ENCODE peak calls at places on chromosomes 16 and 17, in seven cellular contexts. One of them, this sample, is unnamed.

GRCh38 chr16:977096-977701 is 4.4 kb upstream of the SOX8 start:
- DNase-seq in AG04450: no peak
- DNase-seq in left ventricle myocardium inferior: no peak
- DNase-seq in mammary epithelial cell: no peak
- DNase-seq in ovary: peak
- DNase-seq in tibial artery: peak
- DNase-seq in epithelial cell of esophagus: no peak
- DNase-seq in this sample: no peak

GRCh38 chr17:29089601-29090044 is 46.7 kb downstream of the PIPOX start:
- DNase-seq in left ventricle myocardium inferior: peak
- DNase-seq in tibial artery: no peak
- DNase-seq in ovary: no peak
- DNase-seq in AG04450: no peak
- DNase-seq in mammary epithelial cell: no peak
- DNase-seq in epithelial cell of esophagus: no peak
- DNase-seq in this sample: no peak

GRCh38 chr16:50303605-50304466 is 37.5 kb downstream of the ADCY7 start:
- DNase-seq in left ventricle myocardium inferior: no peak
- DNase-seq in tibial artery: peak
- DNase-seq in mammary epithelial cell: no peak
- DNase-seq in ovary: peak
- DNase-seq in AG04450: no peak
- DNase-seq in epithelial cell of esophagus: no peak
- DNase-seq in this sample: no peak

GRCh38 chr17:12231027-12231682 is 210.5 kb downstream of the MAP2K4 start:
- DNase-seq in mammary epithelial cell: peak
- DNase-seq in epithelial cell of esophagus: peak
- DNase-seq in AG04450: peak
- DNase-seq in tibial artery: no peak
- DNase-seq in ovary: no peak
- DNase-seq in left ventricle myocardium inferior: no peak
- DNase-seq in this sample: peak

GRCh38 chr16:49620868-49621239 is 235.1 kb downstream of the ZNF423 start:
- DNase-seq in left ventricle myocardium inferior: no peak
- DNase-seq in AG04450: no peak
- DNase-seq in mammary epithelial cell: no peak
- DNase-seq in tibial artery: no peak
- DNase-seq in epithelial cell of esophagus: no peak
- DNase-seq in ovary: peak
- DNase-seq in this sample: no peak

GRCh38 chr17:76752006-76752405 is 14.1 kb downstream of the MFSD11 start:
- DNase-seq in mammary epithelial cell: no peak
- DNase-seq in epithelial cell of esophagus: no peak
- DNase-seq in left ventricle myocardium inferior: no peak
- DNase-seq in AG04450: no peak
- DNase-seq in ovary: no peak
- DNase-seq in tibial artery: no peak
- DNase-seq in this sample: no peak

GRCh38 chr17:37642706-37643105 is 540 bp downstream of the DDX52 start:
- DNase-seq in epithelial cell of esophagus: peak
- DNase-seq in AG04450: no peak
- DNase-seq in left ventricle myocardium inferior: no peak
- DNase-seq in tibial artery: no peak
- DNase-seq in mammary epithelial cell: peak
- DNase-seq in ovary: no peak
- DNase-seq in this sample: peak

GRCh38 chr17:36945160-36945559 is 3.6 kb upstream of the AATF start:
- DNase-seq in mammary epithelial cell: no peak
- DNase-seq in AG04450: no peak
- DNase-seq in left ventricle myocardium inferior: no peak
- DNase-seq in epithelial cell of esophagus: no peak
- DNase-seq in ovary: no peak
- DNase-seq in tibial artery: no peak
- DNase-seq in this sample: no peak

GRCh38 chr16:4376820-4377572 is 5.3 kb downstream of the VASN start:
- DNase-seq in mammary epithelial cell: no peak
- DNase-seq in left ventricle myocardium inferior: no peak
- DNase-seq in AG04450: no peak
- DNase-seq in ovary: peak
- DNase-seq in tibial artery: no peak
- DNase-seq in epithelial cell of esophagus: no peak
- DNase-seq in this sample: no peak

GRCh38 chr17:75498726-75499213 is 16.6 kb downstream of the CASKIN2 start:
- DNase-seq in tibial artery: no peak
- DNase-seq in mammary epithelial cell: no peak
- DNase-seq in AG04450: no peak
- DNase-seq in ovary: peak
- DNase-seq in epithelial cell of esophagus: peak
- DNase-seq in left ventricle myocardium inferior: no peak
- DNase-seq in this sample: no peak

GRCh38 chr16:83330251-83330650 is 477.5 kb upstream of the HSBP1 start:
- DNase-seq in tibial artery: no peak
- DNase-seq in epithelial cell of esophagus: no peak
- DNase-seq in left ventricle myocardium inferior: no peak
- DNase-seq in AG04450: no peak
- DNase-seq in mammary epithelial cell: no peak
- DNase-seq in ovary: no peak
- DNase-seq in this sample: no peak

GRCh38 chr16:86865866-86866675 is 287.7 kb downstream of the FOXL1 start:
- DNase-seq in mammary epithelial cell: peak
- DNase-seq in left ventricle myocardium inferior: peak
- DNase-seq in tibial artery: peak
- DNase-seq in AG04450: no peak
- DNase-seq in epithelial cell of esophagus: no peak
- DNase-seq in ovary: no peak
- DNase-seq in this sample: peak

GRCh38 chr17:38564869-38565268 is 40.9 kb downstream of the SRCIN1 start:
- DNase-seq in mammary epithelial cell: no peak
- DNase-seq in ovary: no peak
- DNase-seq in left ventricle myocardium inferior: no peak
- DNase-seq in AG04450: no peak
- DNase-seq in epithelial cell of esophagus: no peak
- DNase-seq in tibial artery: no peak
- DNase-seq in this sample: no peak

GRCh38 chr17:73938706-73939105 is 264.8 kb upstream of the RPL38 start:
- DNase-seq in left ventricle myocardium inferior: no peak
- DNase-seq in mammary epithelial cell: no peak
- DNase-seq in ovary: no peak
- DNase-seq in AG04450: no peak
- DNase-seq in epithelial cell of esophagus: no peak
- DNase-seq in tibial artery: no peak
- DNase-seq in this sample: no peak

GRCh38 chr16:85429776-85430522 is 183.2 kb upstream of the GSE1 start:
- DNase-seq in left ventricle myocardium inferior: peak
- DNase-seq in tibial artery: no peak
- DNase-seq in ovary: peak
- DNase-seq in AG04450: no peak
- DNase-seq in epithelial cell of esophagus: no peak
- DNase-seq in mammary epithelial cell: no peak
- DNase-seq in this sample: no peak

DNA sequence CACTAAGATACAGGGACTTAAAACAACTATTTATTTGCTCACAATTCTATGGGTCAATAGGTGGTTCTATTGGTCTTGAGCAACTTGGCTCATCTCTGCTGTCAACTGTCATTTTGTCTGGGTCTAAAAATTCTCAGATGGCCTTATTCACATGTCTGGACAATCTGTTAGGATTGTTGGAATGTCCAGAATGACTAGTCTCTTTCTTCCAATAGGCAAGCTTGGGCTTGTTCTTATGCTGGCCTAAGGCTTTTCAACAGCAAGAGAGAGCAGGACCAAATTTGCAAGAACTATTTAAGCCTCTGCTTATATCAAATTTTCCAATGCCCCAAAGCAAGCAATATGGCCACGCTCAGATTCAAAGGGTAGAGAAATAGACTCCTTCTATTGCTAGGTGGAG is 240.9 kb downstream of the KIF2B start:
- DNase-seq in epithelial cell of esophagus: peak
- DNase-seq in AG04450: no peak
- DNase-seq in ovary: no peak
- DNase-seq in tibial artery: no peak
- DNase-seq in mammary epithelial cell: peak
- DNase-seq in left ventricle myocardium inferior: no peak
- DNase-seq in this sample: no peak
- TF ChIP-seq CTCF in epithelial cell of esophagus: no peak
- TF ChIP-seq CTCF in AG04450: no peak
- TF ChIP-seq CTCF in ovary: no peak
- TF ChIP-seq CTCF in tibial artery: no peak
- TF ChIP-seq CTCF in mammary epithelial cell: no peak
- TF ChIP-seq CTCF in left ventricle myocardium inferior: no peak
- TF ChIP-seq CTCF in this sample: no peak

DNA sequence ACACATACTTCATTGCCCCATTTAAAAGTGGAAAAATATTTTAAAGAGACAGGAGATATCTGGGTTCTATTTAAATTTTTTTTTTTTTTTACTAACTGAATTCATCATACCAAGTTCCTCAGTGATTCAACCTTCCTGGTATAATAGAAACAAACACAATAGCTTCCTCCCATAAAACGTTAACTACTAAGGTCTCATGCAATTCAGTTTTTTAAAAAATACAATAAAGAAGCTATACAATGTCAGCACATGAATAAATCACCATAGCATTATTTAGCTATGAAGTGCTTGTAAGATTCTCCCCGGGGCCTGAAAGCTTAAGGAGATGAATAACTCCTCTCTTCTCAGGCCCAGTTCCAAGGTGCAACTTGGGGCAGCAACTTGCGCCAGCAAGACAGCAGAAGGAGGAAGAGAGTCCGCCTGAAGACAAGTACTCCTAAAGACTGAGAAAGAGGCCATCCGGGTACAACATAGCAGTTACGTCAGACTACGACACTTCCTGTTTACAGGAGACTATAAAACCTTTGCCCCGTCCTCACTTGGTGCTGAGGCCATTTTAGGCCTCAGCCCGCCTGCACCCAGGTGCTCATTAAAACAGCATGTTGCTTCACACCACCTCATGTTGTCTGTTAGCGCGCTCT is 81.5 kb downstream of the MYO1D start:
- DNase-seq in mammary epithelial cell: no peak
- DNase-seq in ovary: no peak
- DNase-seq in tibial artery: no peak
- DNase-seq in epithelial cell of esophagus: no peak
- DNase-seq in left ventricle myocardium inferior: no peak
- DNase-seq in AG04450: no peak
- DNase-seq in this sample: no peak
- TF ChIP-seq CTCF in mammary epithelial cell: no peak
- TF ChIP-seq CTCF in ovary: no peak
- TF ChIP-seq CTCF in tibial artery: no peak
- TF ChIP-seq CTCF in epithelial cell of esophagus: no peak
- TF ChIP-seq CTCF in left ventricle myocardium inferior: no peak
- TF ChIP-seq CTCF in AG04450: no peak
- TF ChIP-seq CTCF in this sample: no peak

DNA sequence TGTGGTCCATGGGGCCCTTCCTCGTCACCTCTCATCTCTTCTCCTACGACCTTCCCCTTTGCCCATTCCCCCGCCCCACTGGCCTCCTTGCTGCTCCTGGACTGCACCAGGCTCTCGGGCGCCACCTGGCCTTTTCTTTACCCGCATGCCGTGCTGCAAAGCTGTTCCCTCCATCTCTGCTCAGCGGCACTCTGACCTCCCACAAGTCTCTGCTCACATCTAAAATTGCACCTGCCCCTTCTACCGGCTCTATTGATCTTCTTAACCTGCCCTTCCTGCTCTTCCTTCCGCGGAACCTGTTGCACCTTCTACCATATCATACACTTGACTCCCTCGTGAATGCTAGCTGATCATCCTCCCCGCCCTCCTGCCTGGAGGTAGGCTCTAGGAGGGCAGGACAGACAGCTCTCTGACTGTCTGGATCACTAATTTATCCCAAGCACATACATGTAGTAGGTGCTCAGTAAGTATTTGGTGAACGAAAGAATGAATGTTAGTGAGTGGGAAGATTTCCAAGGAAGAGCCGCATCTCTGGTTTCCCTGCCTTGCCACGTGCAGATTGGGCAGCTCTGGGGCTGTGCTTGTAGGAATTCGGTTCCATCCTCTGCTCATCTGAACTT is 17.3 kb downstream of the DNAH17 start:
- DNase-seq in AG04450: no peak
- DNase-seq in mammary epithelial cell: no peak
- DNase-seq in epithelial cell of esophagus: no peak
- DNase-seq in tibial artery: no peak
- DNase-seq in ovary: no peak
- DNase-seq in left ventricle myocardium inferior: no peak
- DNase-seq in this sample: no peak
- TF ChIP-seq CTCF in AG04450: no peak
- TF ChIP-seq CTCF in mammary epithelial cell: peak
- TF ChIP-seq CTCF in epithelial cell of esophagus: no peak
- TF ChIP-seq CTCF in tibial artery: no peak
- TF ChIP-seq CTCF in ovary: no peak
- TF ChIP-seq CTCF in left ventricle myocardium inferior: peak
- TF ChIP-seq CTCF in this sample: no peak

GRCh38 chr17:32112416-32112815 is 29.9 kb upstream of the RHOT1 start:
- DNase-seq in epithelial cell of esophagus: no peak
- DNase-seq in ovary: no peak
- DNase-seq in tibial artery: no peak
- DNase-seq in left ventricle myocardium inferior: no peak
- DNase-seq in mammary epithelial cell: no peak
- DNase-seq in AG04450: no peak
- DNase-seq in this sample: no peak
- TF ChIP-seq CTCF in epithelial cell of esophagus: no peak
- TF ChIP-seq CTCF in ovary: no peak
- TF ChIP-seq CTCF in tibial artery: no peak
- TF ChIP-seq CTCF in left ventricle myocardium inferior: no peak
- TF ChIP-seq CTCF in mammary epithelial cell: no peak
- TF ChIP-seq CTCF in AG04450: no peak
- TF ChIP-seq CTCF in this sample: no peak